ENCODE peak calls at places on chromosomes 13 and 19, in eight cellular contexts. B, Q, L, H, I, R, A and Y are unnamed samples.
A peak's percentile ranks its signal among the peaks of the same experiment; 100 is the strongest.

GRCh38 chr13:44573790-44574465 is 2.2 kb downstream of the TSC22D1 start:
- DNase-seq in B (no peak), Q (peak; percentile 91), L (no peak), H (no peak), I (peak; percentile 66), R (peak; percentile 30), A (no peak), Y (peak; percentile 32)

GRCh38 chr13:31477961-31478360 is 261.4 kb upstream of the RXFP2 start:
- DNase-seq in B (no peak), Q (no peak), L (no peak), H (no peak), I (no peak), R (no peak), A (no peak), Y (no peak)

GRCh38 chr13:99327133-99327532 is 19.9 kb upstream of the GPR183 start:
- DNase-seq in B (no peak), Q (no peak), L (no peak), H (no peak), I (no peak), R (no peak), A (no peak), Y (no peak)

GRCh38 chr19:7230826-7231225 is 63.4 kb downstream of the INSR start:
- DNase-seq in B (no peak), Q (no peak), L (no peak), H (no peak), I (peak; percentile 78), R (no peak), A (no peak), Y (no peak)

GRCh38 chr19:18504886-18505610 is 16.8 kb downstream of the ELL start:
- DNase-seq in B (no peak), Q (no peak), L (no peak), H (no peak), I (no peak), R (peak; percentile 64), A (no peak), Y (peak; percentile 51)

GRCh38 chr19:39843919-39844793 is 2.0 kb downstream of the FBL start:
- DNase-seq in B (no peak), Q (peak; percentile 70), L (no peak), H (no peak), I (no peak), R (no peak), A (peak; percentile 64), Y (peak; percentile 30)

GRCh38 chr13:37144661-37145060 is 39.2 kb upstream of the CSNK1A1L start:
- DNase-seq in B (no peak), Q (peak; percentile 3), L (no peak), H (no peak), I (no peak), R (no peak), A (no peak), Y (no peak)

GRCh38 chr13:104327217-104327616 is 1261.0 kb upstream of the SLC10A2 start:
- DNase-seq in B (no peak), Q (peak; percentile 26), L (no peak), H (no peak), I (no peak), R (no peak), A (no peak), Y (no peak)

GRCh38 chr13:41200126-41200525 is 5.8 kb upstream of the KBTBD7 start:
- DNase-seq in B (no peak), Q (no peak), L (no peak), H (no peak), I (no peak), R (no peak), A (no peak), Y (no peak)

GRCh38 chr19:3818479-3818878 is 32.3 kb upstream of the MATK start:
- DNase-seq in B (no peak), Q (peak; percentile 80), L (no peak), H (no peak), I (no peak), R (peak; percentile 78), A (no peak), Y (peak; percentile 59)

GRCh38 chr19:31718898-31719297 is 369.7 kb upstream of the TSHZ3 start:
- DNase-seq in B (no peak), Q (no peak), L (no peak), H (no peak), I (no peak), R (no peak), A (no peak), Y (no peak)

GRCh38 chr13:29105779-29106178 is 285.6 kb downstream of the MTUS2 start:
- DNase-seq in B (no peak), Q (peak; percentile 23), L (no peak), H (no peak), I (no peak), R (no peak), A (no peak), Y (no peak)